ENCODE peak calls at places on chromosomes 12 and 14, in eight cellular contexts. U is ovary; C is DND-41; O is CD8-positive, alpha-beta memory T cell; T is retinal pigment epithelial cell; D is AG09309; J is lower lobe of right lung; F is CD4-positive, alpha-beta memory T cell. H is an unnamed sample.

GRCh38 chr12:123250471-123251383 is 17.5 kb downstream of the MTRFR start:
- DNase-seq in U (no peak), C (no peak), O (no peak), T (no peak), D (no peak), J (peak; percentile 83), F (no peak), H (peak; percentile 86)

GRCh38 chr12:10615532-10615931 is 2.1 kb upstream of the MAGOHB start:
- DNase-seq in U (no peak), C (no peak), O (no peak), T (no peak), D (no peak), J (no peak), F (no peak), H (peak; percentile 72)

GRCh38 chr14:99941211-99941610 is 124.0 kb upstream of the EVL start:
- DNase-seq in U (no peak), C (no peak), O (no peak), T (no peak), D (no peak), J (no peak), F (no peak), H (no peak)

GRCh38 chr12:12870454-12870853 is 20.9 kb upstream of the GPRC5A start:
- DNase-seq in U (no peak), C (no peak), O (no peak), T (peak; percentile 84), D (peak; percentile 99), J (no peak), F (no peak), H (no peak)

GRCh38 chr12:33546004-33546403 is 106.4 kb upstream of the SYT10 start:
- DNase-seq in U (no peak), C (no peak), O (no peak), T (no peak), D (no peak), J (no peak), F (no peak), H (no peak)

GRCh38 chr14:33515441-33515840 is 435.4 kb downstream of the EGLN3 start:
- DNase-seq in U (no peak), C (no peak), O (no peak), T (no peak), D (no peak), J (no peak), F (no peak), H (no peak)

GRCh38 chr12:65867428-65867827 is 43.1 kb downstream of the HMGA2 start:
- DNase-seq in U (no peak), C (no peak), O (no peak), T (no peak), D (peak; percentile 87), J (no peak), F (no peak), H (no peak)

GRCh38 chr12:92080390-92081285 is 65.0 kb downstream of the BTG1 start:
- DNase-seq in U (no peak), C (peak; percentile 73), O (no peak), T (peak; percentile 43), D (peak; percentile 97), J (no peak), F (peak; percentile 29), H (no peak)

GRCh38 chr12:71392521-71393145 is 47.0 kb upstream of the LGR5 start:
- DNase-seq in U (no peak), C (no peak), O (no peak), T (peak; percentile 75), D (peak; percentile 65), J (no peak), F (no peak), H (peak; percentile 51)

GRCh38 chr14:29930283-29930682 is 2.6 kb upstream of the PRKD1 start:
- DNase-seq in U (no peak), C (no peak), O (no peak), T (no peak), D (peak; percentile 59), J (no peak), F (no peak), H (no peak)

GRCh38 chr12:53966385-53967133 is 6.4 kb upstream of the HOXC11 start:
- DNase-seq in U (no peak), C (no peak), O (no peak), T (no peak), D (no peak), J (no peak), F (no peak), H (no peak)

GRCh38 chr12:105748806-105749600 is 389.8 kb downstream of the NUAK1 start:
- DNase-seq in U (peak; percentile 70), C (no peak), O (no peak), T (peak; percentile 48), D (no peak), J (no peak), F (no peak), H (no peak)

GRCh38 chr14:99326041-99326710 is 54.2 kb upstream of the BCL11B start:
- DNase-seq in U (no peak), C (no peak), O (no peak), T (no peak), D (no peak), J (no peak), F (no peak), H (no peak)

GRCh38 chr14:31926123-31926522 is 151.0 kb upstream of the ARHGAP5 start:
- DNase-seq in U (no peak), C (no peak), O (no peak), T (no peak), D (no peak), J (no peak), F (peak; percentile 54), H (no peak)

GRCh38 chr12:1518763-1519516 is 75.4 kb downstream of the FBXL14 start:
- DNase-seq in U (no peak), C (no peak), O (no peak), T (no peak), D (peak; percentile 27), J (no peak), F (no peak), H (no peak)

GRCh38 chr14:66468778-66469367 is 17.3 kb upstream of the CCDC196 start:
- DNase-seq in U (no peak), C (no peak), O (no peak), T (no peak), D (no peak), J (no peak), F (no peak), H (no peak)

GRCh38 chr12:32906407-32907165 is 10.0 kb upstream of the PKP2 start:
- DNase-seq in U (no peak), C (no peak), O (no peak), T (no peak), D (no peak), J (no peak), F (no peak), H (no peak)

GRCh38 chr12:20445693-20446092 is 77.4 kb downstream of the PDE3A start:
- DNase-seq in U (no peak), C (no peak), O (no peak), T (no peak), D (no peak), J (no peak), F (no peak), H (no peak)

GRCh38 chr14:73712540-73713141 is 1.5 kb downstream of the PNMA1 start:
- DNase-seq in U (no peak), C (peak; percentile 46), O (no peak), T (no peak), D (no peak), J (no peak), F (peak; percentile 15), H (no peak)
- H3K4me3 ChIP-seq in U (peak overlapping the region; percentile 66), C (peak overlapping the region; percentile 77), O (peak overlapping the region; percentile 75), T (peak overlapping the region; percentile 90), D (peak overlapping the region; percentile 77), J (peak overlapping the region; percentile 88), F (peak overlapping the region; percentile 92), H (peak overlapping the region; percentile 62)

GRCh38 chr14:55272922-55273321 is 1.7 kb downstream of the FBXO34 start:
- DNase-seq in U (no peak), C (no peak), O (no peak), T (no peak), D (no peak), J (no peak), F (no peak), H (no peak)
- H3K4me3 ChIP-seq in U (no peak overlapping the region), C (peak overlapping the region; percentile 92), O (no peak overlapping the region), T (peak overlapping the region; percentile 90), D (no peak overlapping the region), J (peak overlapping the region; percentile 83), F (peak overlapping the region; percentile 90), H (no peak overlapping the region)

GRCh38 chr12:120321382-120322202 is 6.0 kb downstream of the PLA2G1B start:
- DNase-seq in U (no peak), C (no peak), O (no peak), T (no peak), D (no peak), J (peak; percentile 63), F (no peak), H (no peak)

GRCh38 chr12:120323772-120324171 is 3.8 kb downstream of the PLA2G1B start:
- DNase-seq in U (no peak), C (no peak), O (no peak), T (no peak), D (no peak), J (no peak), F (no peak), H (no peak)

GRCh38 chr12:120328228-120328627 is 649 bp upstream of the PLA2G1B start:
- DNase-seq in U (no peak), C (no peak), O (no peak), T (no peak), D (no peak), J (no peak), F (no peak), H (no peak)

GRCh38 chr12:120327593-120327992 is at the start of gene PLA2G1B:
- DNase-seq in U (no peak), C (no peak), O (no peak), T (no peak), D (no peak), J (no peak), F (no peak), H (no peak)

DNA sequence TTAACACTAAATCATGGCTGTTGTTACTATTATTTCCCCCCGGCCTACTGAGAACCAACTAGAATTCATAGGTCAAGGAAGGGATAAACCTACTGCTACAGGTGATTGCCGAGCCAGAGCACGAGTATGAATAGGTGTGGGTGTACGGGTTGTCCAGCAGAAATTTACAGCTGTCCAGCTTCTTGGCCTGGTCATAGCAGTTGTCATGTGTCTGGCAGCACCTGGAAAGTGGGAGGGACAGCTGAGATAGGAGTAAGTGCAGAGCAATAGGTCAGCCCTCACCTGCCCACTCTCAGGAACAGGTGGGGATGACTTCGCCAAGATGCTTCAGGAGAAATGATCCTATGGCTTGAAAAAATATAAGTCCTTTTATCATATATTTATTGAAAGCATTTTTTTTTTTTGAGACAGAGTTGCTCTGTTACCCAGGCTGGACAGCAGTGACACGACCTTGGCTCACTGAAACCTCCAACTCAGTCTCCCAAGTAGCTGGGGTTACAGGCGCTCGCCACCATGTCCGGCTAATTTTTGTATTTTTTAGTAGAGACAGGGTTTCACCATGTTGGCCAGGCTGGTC is 2.6 kb downstream of the PLA2G1B start:
- DNase-seq in U (no peak), C (no peak), O (no peak), T (no peak), D (no peak), J (no peak), F (no peak), H (no peak)
- H3K4me3 ChIP-seq in U (no peak overlapping the region), C (no peak overlapping the region), O (no peak overlapping the region), T (no peak overlapping the region), D (no peak overlapping the region), J (no peak overlapping the region), F (no peak overlapping the region), H (no peak overlapping the region)

DNA sequence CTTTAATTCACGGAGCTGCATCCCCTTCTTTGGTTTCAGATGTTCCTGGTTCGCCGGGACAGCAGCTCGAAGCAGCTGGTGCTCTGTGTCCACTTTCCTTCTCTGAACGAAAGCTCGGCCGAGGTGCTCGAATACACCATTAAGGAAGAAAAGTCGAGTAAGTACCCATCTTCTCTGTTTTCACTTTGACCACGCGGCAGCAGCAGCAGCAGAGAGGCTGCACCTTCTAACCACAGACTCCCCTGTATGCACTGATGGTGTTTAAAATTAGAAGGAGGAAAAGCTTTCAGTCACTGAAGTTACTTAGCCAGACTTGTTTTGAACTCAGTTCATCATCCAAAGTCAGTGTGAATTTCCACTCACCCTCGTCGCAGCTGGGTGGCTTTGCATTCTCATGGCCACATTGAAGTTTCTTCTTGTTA is 63.8 kb downstream of the RIN3 start:
- DNase-seq in U (no peak), C (no peak), O (peak; percentile 61), T (no peak), D (no peak), J (no peak), F (peak; percentile 23), H (no peak)
- H3K4me3 ChIP-seq in U (no peak overlapping the region), C (no peak overlapping the region), O (peak overlapping the region; percentile 57), T (no peak overlapping the region), D (no peak overlapping the region), J (no peak overlapping the region), F (peak overlapping the region; percentile 12), H (no peak overlapping the region)

H was measured in LNCaP clone FGC.